ENCODE peak calls at places on chromosomes 1 and 21, in four cellular contexts. W, A, E and M are unnamed samples.

GRCh38 chr1:169586395-169587255 is at the start of gene F5:
- DNase-seq in W (peak; percentile 92), A (no peak), E (peak; percentile 76), M (peak; percentile 64)

GRCh38 chr1:228378453-228379164 is 28.0 kb downstream of the TRIM11 start:
- DNase-seq in W (no peak), A (no peak), E (peak; percentile 70), M (peak; percentile 84)

GRCh38 chr1:45769261-45769932 is 18.9 kb upstream of the IPP start:
- DNase-seq in W (no peak), A (no peak), E (no peak), M (peak; percentile 45)

GRCh38 chr21:45537111-45537745 is 5.0 kb downstream of the SLC19A1 start:
- DNase-seq in W (no peak), A (no peak), E (no peak), M (no peak)

GRCh38 chr1:72285074-72285425 is 2.7 kb upstream of the NEGR1 start:
- DNase-seq in W (no peak), A (no peak), E (no peak), M (no peak)

GRCh38 chr1:109712321-109712864 is 342 bp downstream of the GSTM5 start:
- DNase-seq in W (no peak), A (no peak), E (no peak), M (peak; percentile 3)

GRCh38 chr1:221740941-221741363 is 937 bp downstream of the DUSP10 start:
- DNase-seq in W (no peak), A (no peak), E (no peak), M (no peak)

GRCh38 chr1:40886318-40887011 is 24.3 kb upstream of the CITED4 start:
- DNase-seq in W (no peak), A (no peak), E (no peak), M (no peak)

GRCh38 chr1:160522622-160523345 is at the start of gene SLAMF6:
- DNase-seq in W (no peak), A (peak; percentile 59), E (no peak), M (no peak)
- TF ChIP-seq CHD2 in W (no peak), A (no peak), E (no peak), M (no peak)

GRCh38 chr1:21299007-21299406 is 8.7 kb upstream of the ECE1 start:
- DNase-seq in W (no peak), A (no peak), E (no peak), M (no peak)
- TF ChIP-seq CREB1 in W (no peak), A (no peak), E (no peak), M (no peak)

GRCh38 chr1:1267488-1268283 is 6.0 kb downstream of the UBE2J2 start:
- DNase-seq in W (no peak), A (no peak), E (no peak), M (no peak)
- H4K20me1 ChIP-seq in W (peaks cover 18% of the 10 kb centered on the region), A (peaks cover 4% of the 10 kb centered on the region), E (peaks cover 16% of the 10 kb centered on the region), M (peaks cover 19% of the 10 kb centered on the region)

GRCh38 chr1:20666804-20667203 is 5.6 kb upstream of the DDOST start:
- DNase-seq in W (no peak), A (peak; percentile 7), E (no peak), M (peak; percentile 81)
- TF ChIP-seq CHD2 in W (no peak), A (no peak), E (no peak), M (no peak)

DNA sequence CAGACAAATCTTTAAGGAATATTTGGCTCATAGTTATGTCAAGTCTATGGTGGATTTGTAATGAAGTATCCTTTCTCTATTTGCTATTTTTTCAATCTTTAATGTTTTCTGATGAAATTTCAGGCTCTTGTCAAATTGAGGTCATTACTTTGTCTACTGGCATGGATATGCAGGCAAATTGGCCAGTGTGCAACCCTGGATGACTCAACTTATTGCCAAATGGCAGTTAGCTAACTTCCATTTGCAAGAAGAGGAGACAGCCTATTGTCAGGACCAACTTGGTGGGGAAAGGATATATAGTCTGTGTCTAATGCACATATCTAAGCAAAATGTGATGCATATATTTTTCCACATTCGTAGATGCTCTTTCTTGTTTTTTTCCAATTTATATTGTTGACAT is 530.5 kb downstream of the PTBP2 start:
- DNase-seq in W (no peak), A (no peak), E (no peak), M (no peak)
- TF ChIP-seq CREB1 in W (no peak), A (no peak), E (no peak), M (no peak)

GRCh38 chr21:35652196-35652595 is 408.1 kb downstream of the SETD4 start:
- DNase-seq in W (no peak), A (no peak), E (no peak), M (no peak)
- H4K20me1 ChIP-seq in W (no peaks in the 10 kb centered on the region), A (no peaks in the 10 kb centered on the region), E (no peaks in the 10 kb centered on the region), M (peaks cover 5% of the 10 kb centered on the region)

GRCh38 chr1:36163426-36163825 is 7.5 kb downstream of the MAP7D1 start:
- DNase-seq in W (no peak), A (no peak), E (no peak), M (no peak)
- TF ChIP-seq CHD2 in W (no peak), A (no peak), E (no peak), M (no peak)

DNA sequence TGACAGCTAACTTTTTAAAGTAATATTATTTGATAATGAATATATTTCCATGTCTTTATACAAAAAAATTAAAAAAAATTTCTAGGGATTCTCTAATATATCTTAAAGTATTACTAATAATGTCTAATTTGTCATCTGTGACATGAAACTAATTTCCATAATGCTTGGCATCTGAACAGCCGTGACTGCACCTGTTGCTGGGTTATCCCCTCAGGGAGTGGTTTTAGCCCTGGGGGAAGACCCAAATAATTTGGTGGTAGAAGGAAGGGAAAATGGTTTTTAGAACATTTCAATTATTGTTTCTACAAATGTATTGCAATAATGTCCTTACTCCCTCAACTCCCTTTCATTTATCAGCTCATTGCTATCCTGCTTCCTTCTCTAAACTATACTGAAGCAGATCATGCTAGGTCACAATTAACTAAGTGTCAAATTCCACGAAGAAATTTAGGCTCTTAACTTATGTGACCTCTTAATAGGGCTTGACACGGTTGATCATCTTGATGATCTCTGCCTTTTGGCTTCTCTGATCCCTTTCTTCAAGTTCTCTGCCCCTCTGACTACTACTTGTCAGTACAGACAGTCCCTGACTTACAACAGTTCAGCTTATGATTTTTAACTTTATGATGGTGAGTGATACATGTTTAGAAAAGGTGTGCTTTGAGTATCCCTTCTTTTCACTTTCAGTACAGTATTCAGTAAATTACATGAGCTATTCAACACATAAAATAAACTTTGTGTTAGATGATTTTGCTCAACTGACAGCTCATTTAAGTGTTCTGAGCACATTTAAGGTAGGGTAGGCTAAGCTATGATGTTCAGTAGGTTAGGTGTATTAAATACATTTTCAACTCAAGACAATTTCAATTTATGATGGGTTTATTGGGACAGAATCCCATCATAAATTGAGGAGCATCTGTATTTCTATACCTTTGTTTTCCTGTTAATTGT is 26.4 kb upstream of the DPH5 start:
- DNase-seq in W (no peak), A (no peak), E (no peak), M (no peak)
- TF ChIP-seq CREB1 in W (no peak), A (no peak), E (no peak), M (no peak)

GRCh38 chr1:185305419-185305818 is 11.6 kb downstream of the IVNS1ABP start:
- DNase-seq in W (no peak), A (no peak), E (no peak), M (no peak)

GRCh38 chr1:185308126-185308525 is 8.9 kb downstream of the IVNS1ABP start:
- DNase-seq in W (no peak), A (no peak), E (no peak), M (no peak)

GRCh38 chr1:185312361-185312760 is 4.7 kb downstream of the IVNS1ABP start:
- DNase-seq in W (no peak), A (no peak), E (no peak), M (no peak)

GRCh38 chr1:185311589-185312225 is 5.3 kb downstream of the IVNS1ABP start:
- DNase-seq in W (peak; percentile 10), A (no peak), E (no peak), M (no peak)

GRCh38 chr1:185309566-185309965 is 7.5 kb downstream of the IVNS1ABP start:
- DNase-seq in W (no peak), A (no peak), E (no peak), M (no peak)
- H4K20me1 ChIP-seq in W (peaks cover 26% of the 10 kb centered on the region), A (no peaks in the 10 kb centered on the region), E (peaks cover 12% of the 10 kb centered on the region), M (peaks cover 18% of the 10 kb centered on the region)

GRCh38 chr21:36423772-36424433 is 38.7 kb downstream of the CHAF1B start:
- DNase-seq in W (no peak), A (no peak), E (no peak), M (no peak)

GRCh38 chr21:36424592-36424991 is 39.4 kb downstream of the CHAF1B start:
- DNase-seq in W (no peak), A (no peak), E (no peak), M (no peak)

GRCh38 chr21:36427502-36427901 is 42.3 kb downstream of the CHAF1B start:
- DNase-seq in W (no peak), A (no peak), E (no peak), M (no peak)

GRCh38 chr21:36422279-36423098 is 37.3 kb downstream of the CHAF1B start:
- DNase-seq in W (peak; percentile 40), A (no peak), E (peak; percentile 58), M (peak; percentile 90)

DNA sequence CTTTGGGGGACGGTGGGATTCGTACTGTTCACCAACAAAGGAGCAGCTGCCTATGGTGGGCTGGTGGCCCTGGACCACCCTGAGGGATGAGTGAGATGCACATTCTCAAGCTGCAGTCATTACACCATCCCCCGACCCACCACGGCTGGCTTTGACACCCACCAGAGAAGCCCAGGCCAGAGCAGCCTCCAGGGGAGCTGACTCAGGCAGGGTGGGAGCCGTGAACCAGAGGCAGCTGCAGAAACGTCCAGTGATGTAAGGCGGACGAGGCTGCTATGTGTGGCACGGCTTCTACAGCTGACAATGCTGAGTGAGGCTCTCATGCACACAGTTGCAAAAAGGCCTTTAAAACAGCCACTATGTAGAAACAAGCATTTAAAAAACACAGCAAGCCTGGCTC is 40.1 kb downstream of the CHAF1B start:
- DNase-seq in W (no peak), A (no peak), E (no peak), M (no peak)
- TF ChIP-seq CHD2 in W (no peak), A (no peak), E (no peak), M (no peak)